ENCODE peak calls at places on chromosomes 6 and 20, in four cellular contexts. I is NCI-H2081, O is left ventricle myocardium superior, X is cardiac fibroblast. N is an unnamed sample.
A peak's percentile ranks its signal among the peaks of the same experiment; 100 is the strongest.

GRCh38 chr6:1895721-1896120 is 286.0 kb downstream of the FOXC1 start:
- DNase-seq in O (no peak), I (no peak), X (peak; percentile 9), N (no peak)

GRCh38 chr6:91447530-91447929 is 860.7 kb upstream of the MAP3K7 start:
- DNase-seq in O (no peak), X (no peak), I (no peak), N (no peak)

GRCh38 chr6:116941727-116942126 is 64.7 kb downstream of the RFX6 start:
- DNase-seq in X (no peak), O (no peak), I (no peak), N (no peak)

GRCh38 chr6:16760536-16761468 is at the start of gene ATXN1:
- DNase-seq in X (peak; percentile 78), O (peak; percentile 72), I (no peak), N (no peak)

GRCh38 chr6:85069577-85069976 is 305.2 kb upstream of the TBX18 start:
- DNase-seq in I (no peak), O (no peak), X (no peak), N (no peak)

GRCh38 chr6:112087916-112088315 is 525 bp downstream of the FAM229B start:
- DNase-seq in O (no peak), I (no peak), X (no peak), N (no peak)

GRCh38 chr20:58997141-58997770 is 9.8 kb downstream of the CTSZ start:
- DNase-seq in O (no peak), I (no peak), X (no peak), N (no peak)

GRCh38 chr6:138509371-138509770 is 10.1 kb upstream of the NHSL1 start:
- DNase-seq in X (peak; percentile 57), O (no peak), I (peak; percentile 47), N (peak; percentile 22)

GRCh38 chr20:12808006-12808567 is 200.7 kb upstream of the SPTLC3 start:
- DNase-seq in O (no peak), I (no peak), X (no peak), N (no peak)

GRCh38 chr6:18823782-18824386 is 436.7 kb downstream of the RNF144B start:
- DNase-seq in I (peak; percentile 43), X (peak; percentile 12), O (no peak), N (no peak)

GRCh38 chr20:33301192-33301930 is 18.3 kb downstream of the BPIFB1 start:
- DNase-seq in I (no peak), X (no peak), O (no peak), N (no peak)

GRCh38 chr20:32079655-32080109 is 27.6 kb downstream of the HCK start:
- DNase-seq in I (no peak), O (no peak), X (no peak), N (peak; percentile 12)

GRCh38 chr20:37914672-37915433 is 11.9 kb downstream of the VSTM2L start:
- DNase-seq in X (no peak), O (no peak), I (peak; percentile 54), N (no peak)